ENCODE peak calls at places on chromosomes 1 and 21, in eight cellular contexts. O is A549; K is RWPE2; T is mesenchymal stem cell; U is transverse colon; Y is spleen; L is heart left ventricle; H is naive thymus-derived CD4-positive, alpha-beta T cell. V is an unnamed sample.

GRCh38 chr1:201282931-201283829 is at the start of gene PKP1:
- DNase-seq in O (no peak), K (peak; percentile 92), T (no peak), U (peak; percentile 51), Y (peak; percentile 77), L (peak; percentile 71), H (no peak), V (no peak)

GRCh38 chr1:19893687-19894086 is 11.5 kb downstream of the OTUD3 start:
- DNase-seq in O (no peak), K (no peak), T (no peak), U (no peak), Y (no peak), L (no peak), H (no peak), V (no peak)

GRCh38 chr1:215599418-215599817 is 32.3 kb downstream of the KCTD3 start:
- DNase-seq in O (no peak), K (no peak), T (peak; percentile 73), U (no peak), Y (no peak), L (no peak), H (no peak), V (no peak)

GRCh38 chr1:65166572-65167305 is 18.7 kb downstream of the AK4 start:
- DNase-seq in O (no peak), K (no peak), T (no peak), U (no peak), Y (no peak), L (no peak), H (no peak), V (no peak)

GRCh38 chr1:31401241-31401640 is 11.8 kb upstream of the SERINC2 start:
- DNase-seq in O (no peak), K (no peak), T (no peak), U (no peak), Y (no peak), L (no peak), H (no peak), V (no peak)

GRCh38 chr1:33167650-33168447 is 14.0 kb downstream of the TRIM62 start:
- DNase-seq in O (no peak), K (no peak), T (no peak), U (no peak), Y (peak; percentile 11), L (no peak), H (no peak), V (no peak)

GRCh38 chr1:95325337-95325736 is 91.3 kb downstream of the RWDD3 start:
- DNase-seq in O (no peak), K (no peak), T (no peak), U (no peak), Y (no peak), L (no peak), H (no peak), V (no peak)

GRCh38 chr21:26032263-26032662 is 138.3 kb downstream of the APP start:
- DNase-seq in O (no peak), K (no peak), T (no peak), U (no peak), Y (no peak), L (no peak), H (no peak), V (no peak)

GRCh38 chr21:38965910-38966504 is 160.3 kb downstream of the ETS2 start:
- DNase-seq in O (peak; percentile 43), K (no peak), T (peak; percentile 100), U (peak; percentile 80), Y (no peak), L (no peak), H (no peak), V (no peak)

GRCh38 chr1:32972814-32973428 is 8.3 kb upstream of the RNF19B start:
- DNase-seq in O (no peak), K (no peak), T (peak; percentile 62), U (peak; percentile 43), Y (peak; percentile 85), L (peak; percentile 75), H (no peak), V (peak; percentile 58)

GRCh38 chr1:235513495-235514366 is 9.5 kb upstream of the B3GALNT2 start:
- DNase-seq in O (peak; percentile 38), K (no peak), T (peak; percentile 78), U (no peak), Y (no peak), L (no peak), H (peak; percentile 32), V (peak; percentile 1)

GRCh38 chr1:245458761-245459174 is 304.0 kb downstream of the KIF26B start:
- DNase-seq in O (no peak), K (no peak), T (peak; percentile 33), U (no peak), Y (no peak), L (no peak), H (no peak), V (no peak)

GRCh38 chr1:167718926-167719691 is 2.7 kb upstream of the MPZL1 start:
- DNase-seq in O (no peak), K (no peak), T (no peak), U (no peak), Y (no peak), L (no peak), H (no peak), V (no peak)

GRCh38 chr1:117809764-117810163 is 119.7 kb downstream of the GDAP2 start:
- DNase-seq in O (no peak), K (no peak), T (peak; percentile 27), U (no peak), Y (no peak), L (no peak), H (no peak), V (no peak)

GRCh38 chr1:3128431-3129132 is 59.6 kb downstream of the PRDM16 start:
- DNase-seq in O (no peak), K (no peak), T (no peak), U (no peak), Y (no peak), L (no peak), H (no peak), V (peak; percentile 11)

GRCh38 chr21:38289697-38290096 is 32.9 kb downstream of the KCNJ15 start:
- DNase-seq in O (no peak), K (peak; percentile 93), T (peak; percentile 99), U (peak; percentile 16), Y (no peak), L (no peak), H (no peak), V (no peak)

GRCh38 chr1:31815752-31816484 is at the start of gene SPOCD1:
- DNase-seq in O (peak; percentile 79), K (no peak), T (peak; percentile 78), U (peak; percentile 91), Y (peak; percentile 95), L (peak; percentile 86), H (peak; percentile 71), V (peak; percentile 33)

GRCh38 chr1:154181944-154182341 is 10.0 kb downstream of the TPM3 start:
- DNase-seq in O (no peak), K (no peak), T (no peak), U (no peak), Y (no peak), L (no peak), H (no peak), V (no peak)

GRCh38 chr1:154178006-154178405 is 13.9 kb downstream of the TPM3 start:
- DNase-seq in O (no peak), K (no peak), T (no peak), U (no peak), Y (no peak), L (no peak), H (no peak), V (no peak)

GRCh38 chr1:154176341-154176740 is 15.6 kb downstream of the TPM3 start:
- DNase-seq in O (no peak), K (no peak), T (peak; percentile 83), U (peak; percentile 28), Y (no peak), L (no peak), H (no peak), V (no peak)

GRCh38 chr1:154179951-154180687 is 11.8 kb downstream of the TPM3 start:
- DNase-seq in O (no peak), K (no peak), T (no peak), U (peak; percentile 32), Y (peak; percentile 78), L (no peak), H (no peak), V (no peak)

DNA sequence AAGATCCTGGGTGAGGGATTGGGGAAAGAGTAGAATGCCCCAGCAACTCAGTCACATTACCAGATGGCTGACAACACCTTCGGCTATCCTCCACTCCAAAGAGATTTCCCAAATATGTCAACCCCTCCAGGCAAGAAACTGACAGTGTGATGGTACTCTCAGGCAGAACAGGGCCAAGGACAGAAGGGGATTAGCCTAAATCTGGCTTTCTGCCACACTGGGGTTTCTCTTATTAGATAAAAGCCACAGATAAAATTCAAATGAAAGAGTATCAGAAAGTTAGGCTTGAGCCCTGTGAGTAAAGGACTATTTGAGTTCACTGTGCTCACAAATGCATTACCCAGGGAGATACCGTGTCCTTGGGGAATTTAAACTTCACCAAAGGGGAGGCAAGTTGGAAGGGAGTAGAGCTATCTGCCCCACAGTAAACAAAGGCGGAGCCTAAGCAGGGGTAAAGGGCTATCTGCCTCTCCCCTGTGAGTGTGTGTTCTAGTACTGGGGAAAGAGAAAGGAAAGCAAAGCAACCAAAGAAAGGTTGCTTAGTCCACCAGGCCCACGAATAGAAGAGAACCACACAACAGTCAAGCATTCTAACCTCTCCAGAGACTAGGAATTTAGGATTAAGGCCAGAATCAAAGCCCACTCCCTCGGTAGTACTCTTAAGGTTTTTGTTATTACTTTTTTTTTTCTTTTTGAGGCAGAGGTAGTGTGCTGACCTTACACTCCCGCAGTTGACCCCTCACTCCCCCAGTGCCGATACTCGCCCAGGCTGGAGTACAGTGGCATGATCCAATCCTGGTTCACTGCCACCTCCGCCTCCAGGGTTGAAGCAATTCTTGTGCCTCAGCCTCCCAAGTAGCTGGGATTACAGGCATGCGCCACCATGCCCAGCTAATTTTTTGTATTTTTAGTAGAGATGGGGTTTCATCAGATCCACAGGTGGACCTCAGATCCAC is 12.8 kb downstream of the TPM3 start:
- DNase-seq in O (no peak), K (no peak), T (peak; percentile 24), U (peak; percentile 49), Y (no peak), L (no peak), H (no peak), V (no peak)
- H3K27ac ChIP-seq in O (no peak overlapping the region), K (no peak overlapping the region), T (no peak overlapping the region), U (peak overlapping the region; percentile 97), Y (peak overlapping the region; percentile 63), L (peak overlapping the region; percentile 21), H (peak overlapping the region; percentile 95), V (peak overlapping the region; percentile 58)

DNA sequence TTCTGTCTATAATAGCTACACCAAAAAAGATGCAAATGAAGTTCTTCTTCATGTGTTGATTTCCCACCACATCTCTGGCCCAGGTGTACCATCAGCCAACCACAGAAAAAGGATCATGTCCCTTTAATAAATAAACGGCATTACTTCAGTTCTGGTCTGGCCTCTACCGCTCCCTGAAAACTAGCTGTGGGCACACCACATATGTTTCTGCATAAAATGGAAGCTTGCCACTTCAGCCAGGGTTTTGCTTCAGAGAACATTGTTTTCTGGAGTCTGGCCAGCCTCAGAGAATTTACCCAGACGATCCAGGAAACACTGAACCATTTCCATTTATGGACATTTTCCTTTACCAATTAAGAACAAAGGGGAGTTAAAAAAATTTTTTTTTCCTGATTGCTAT is 5.9 kb upstream of the LAMC2 start:
- DNase-seq in O (peak; percentile 65), K (no peak), T (peak; percentile 63), U (peak; percentile 40), Y (no peak), L (no peak), H (no peak), V (no peak)
- H3K27ac ChIP-seq in O (peak overlapping the region; percentile 79), K (peak overlapping the region; percentile 96), T (peak overlapping the region; percentile 84), U (peak overlapping the region; percentile 63), Y (no peak overlapping the region), L (peak overlapping the region; percentile 70), H (no peak overlapping the region), V (no peak overlapping the region)

GRCh38 chr1:27609210-27609555 is 5.2 kb upstream of the AHDC1 start:
- DNase-seq in O (no peak), K (no peak), T (peak; percentile 65), U (no peak), Y (no peak), L (no peak), H (no peak), V (no peak)
- H3K27ac ChIP-seq in O (no peak overlapping the region), K (no peak overlapping the region), T (no peak overlapping the region), U (no peak overlapping the region), Y (no peak overlapping the region), L (no peak overlapping the region), H (peak overlapping the region; percentile 35), V (no peak overlapping the region)

GRCh38 chr1:200269256-200269655 is 140.6 kb downstream of the ZNF281 start:
- DNase-seq in O (no peak), K (no peak), T (no peak), U (no peak), Y (no peak), L (no peak), H (no peak), V (no peak)
- H3K27ac ChIP-seq in O (no peak overlapping the region), K (no peak overlapping the region), T (no peak overlapping the region), U (no peak overlapping the region), Y (no peak overlapping the region), L (no peak overlapping the region), H (no peak overlapping the region), V (no peak overlapping the region)